ENCODE peak calls at places on chromosomes 13 and 19, in six cellular contexts. Z is GM23338, N is astrocyte of the cerebellum, G is sigmoid colon, D is esophagus squamous epithelium, F is cardiac fibroblast. V is an unnamed sample.

GRCh38 chr13:109390391-109390790 is 396.0 kb downstream of the IRS2 start:
- DNase-seq in D (no peak), G (no peak), F (no peak), Z (no peak), N (no peak), V (no peak)

GRCh38 chr19:3450796-3451411 is 29.4 kb downstream of the SMIM24 start:
- DNase-seq in N (peak), G (peak), F (peak), D (no peak), Z (no peak), V (peak)

GRCh38 chr19:7328647-7329046 is 20.1 kb upstream of the ARHGEF18 start:
- DNase-seq in D (no peak), Z (no peak), G (peak), F (no peak), N (no peak), V (no peak)

GRCh38 chr13:33617055-33617454 is 200.9 kb upstream of the RFC3 start:
- DNase-seq in Z (no peak), F (no peak), D (no peak), G (no peak), N (no peak), V (no peak)

GRCh38 chr13:85806553-85807175 is 7.4 kb upstream of the SLITRK6 start:
- DNase-seq in G (no peak), F (peak), Z (peak), N (peak), D (no peak), V (no peak)

GRCh38 chr13:23440821-23441608 is 7.5 kb upstream of the SACS start:
- DNase-seq in F (no peak), D (no peak), N (no peak), Z (no peak), G (no peak), V (no peak)

GRCh38 chr19:16889883-16890460 is 1.2 kb downstream of the F2RL3 start:
- DNase-seq in F (no peak), Z (no peak), D (no peak), N (no peak), G (peak), V (no peak)

GRCh38 chr19:37304190-37304883 is 66.6 kb upstream of the ZNF527 start:
- DNase-seq in Z (no peak), G (peak), N (no peak), F (no peak), D (no peak), V (no peak)

GRCh38 chr13:32019612-32020233 is 11.9 kb upstream of the FRY start:
- DNase-seq in N (peak), Z (peak), D (no peak), G (no peak), F (peak), V (no peak)

GRCh38 chr19:29533578-29534544 is 8.1 kb downstream of the VSTM2B start:
- DNase-seq in G (peak), Z (no peak), N (no peak), F (no peak), D (no peak), V (no peak)

GRCh38 chr19:30523791-30524190 is 151.6 kb downstream of the ZNF536 start:
- DNase-seq in D (no peak), Z (no peak), F (no peak), G (no peak), N (no peak), V (no peak)

GRCh38 chr19:35963514-35963913 is 27.3 kb downstream of the LRFN3 start:
- DNase-seq in N (peak), D (no peak), Z (peak), F (peak), G (no peak), V (peak)

GRCh38 chr13:42720116-42720857 is 61.1 kb upstream of the FAM216B start:
- DNase-seq in F (peak), N (peak), Z (no peak), D (no peak), G (peak), V (peak)

GRCh38 chr19:29810504-29810871 is 1.3 kb upstream of the CCNE1 start:
- DNase-seq in N (no peak), Z (no peak), F (peak), G (no peak), D (no peak), V (no peak)

GRCh38 chr13:77213644-77214043 is 113.2 kb downstream of the MYCBP2 start:
- DNase-seq in D (no peak), Z (no peak), F (peak), N (peak), G (no peak), V (no peak)

GRCh38 chr19:58059003-58059671 is at the start of gene ZNF135:
- DNase-seq in Z (peak), D (peak), N (peak), F (peak), G (peak), V (peak)

GRCh38 chr13:112714772-112715569 is 25.1 kb downstream of the ATP11A start:
- DNase-seq in N (no peak), Z (no peak), F (no peak), G (peak), D (no peak), V (no peak)

GRCh38 chr13:43042410-43042921 is 19.1 kb downstream of the DNAJC15 start:
- DNase-seq in F (no peak), N (no peak), D (no peak), G (no peak), Z (no peak), V (no peak)

GRCh38 chr13:20424559-20424852 is 101.2 kb downstream of the CRYL1 start:
- DNase-seq in Z (no peak), G (no peak), N (no peak), F (no peak), D (no peak), V (no peak)

GRCh38 chr19:7926021-7926726 is at the start of gene CTXN1:
- DNase-seq in Z (peak), G (peak), F (peak), N (no peak), D (no peak), V (no peak)

GRCh38 chr13:112348642-112349345 is 27.4 kb upstream of the SPACA7 start:
- DNase-seq in G (no peak), F (no peak), D (no peak), N (no peak), Z (no peak), V (no peak)

GRCh38 chr13:50598338-50598737 is 245.2 kb downstream of the DLEU7 start:
- DNase-seq in G (no peak), N (no peak), D (no peak), F (no peak), Z (no peak), V (peak)

GRCh38 chr13:24500977-24501376 is 11.6 kb downstream of the PARP4 start:
- DNase-seq in G (no peak), N (no peak), D (no peak), F (peak), Z (no peak), V (peak)

GRCh38 chr19:32863301-32863700 is 6.3 kb downstream of the SLC7A9 start:
- DNase-seq in F (no peak), G (no peak), N (no peak), D (no peak), Z (no peak), V (no peak)

GRCh38 chr13:96811049-96811448 is 183.2 kb downstream of the OXGR1 start:
- DNase-seq in G (no peak), F (no peak), Z (no peak), N (no peak), D (no peak), V (no peak)

GRCh38 chr19:34979819-34980640 is 16.0 kb upstream of the ZNF792 start:
- DNase-seq in G (no peak), F (no peak), Z (peak), D (no peak), N (no peak), V (no peak)

GRCh38 chr13:99398916-99399622 is 91.9 kb upstream of the GPR183 start:
- DNase-seq in Z (no peak), F (no peak), N (no peak), G (no peak), D (no peak), V (no peak)

GRCh38 chr13:39536906-39537305 is 66.1 kb downstream of the LHFPL6 start:
- DNase-seq in F (no peak), Z (no peak), G (no peak), D (no peak), N (no peak), V (no peak)

GRCh38 chr19:16106121-16106520 is 5.6 kb upstream of the RAB8A start:
- DNase-seq in Z (no peak), F (no peak), N (no peak), G (no peak), D (no peak), V (no peak)

GRCh38 chr19:56667311-56667870 is 4.2 kb downstream of the ZNF835 start:
- DNase-seq in N (no peak), D (no peak), Z (no peak), G (no peak), F (no peak), V (no peak)

GRCh38 chr19:20607943-20608342 is 42.4 kb upstream of the ZNF737 start:
- DNase-seq in F (no peak), G (no peak), N (no peak), D (no peak), Z (no peak), V (no peak)

GRCh38 chr19:29860492-29860891 is 48.7 kb downstream of the CCNE1 start:
- DNase-seq in G (no peak), Z (peak), N (no peak), D (no peak), F (no peak), V (no peak)

GRCh38 chr13:60047943-60048342 is 115.8 kb downstream of the DIAPH3 start:
- DNase-seq in F (peak), G (no peak), D (no peak), N (no peak), Z (peak), V (no peak)

GRCh38 chr19:35882074-35882832 is 13.9 kb downstream of the APLP1 start:
- DNase-seq in G (no peak), D (no peak), N (peak), Z (peak), F (peak), V (no peak)

GRCh38 chr13:43085545-43085944 is 62.2 kb downstream of the DNAJC15 start:
- DNase-seq in D (no peak), N (peak), G (no peak), F (peak), Z (peak), V (no peak)

GRCh38 chr13:24050796-24051715 is 109.5 kb upstream of the SPATA13 start:
- DNase-seq in D (no peak), F (no peak), N (no peak), G (no peak), Z (no peak), V (no peak)

GRCh38 chr19:46015961-46016425 is 6.9 kb downstream of the PGLYRP1 start:
- DNase-seq in D (no peak), Z (peak), F (no peak), G (no peak), N (no peak), V (no peak)

GRCh38 chr19:46014534-46014933 is 8.3 kb downstream of the PGLYRP1 start:
- DNase-seq in G (no peak), F (no peak), D (no peak), Z (no peak), N (no peak), V (no peak)

GRCh38 chr19:46017095-46017429 is 5.8 kb downstream of the PGLYRP1 start:
- DNase-seq in D (no peak), G (peak), F (no peak), Z (no peak), N (no peak), V (no peak)

GRCh38 chr19:46016426-46017094 is 6.3 kb downstream of the PGLYRP1 start:
- DNase-seq in G (peak), N (peak), Z (peak), F (peak), D (no peak), V (no peak)

GRCh38 chr19:46015080-46015960 is 7.5 kb downstream of the PGLYRP1 start:
- DNase-seq in G (no peak), D (no peak), N (no peak), F (peak), Z (peak), V (no peak)
- H3K4me3 ChIP-seq in G (peak), D (peak), N (peak), F (no peak), Z (peak), V (peak)

GRCh38 chr13:70384156-70384555 is 275.9 kb upstream of the KLHL1 start:
- DNase-seq in F (no peak), N (no peak), G (no peak), Z (no peak), D (no peak), V (no peak)
- TF ChIP-seq CTCF in F (no peak), N (no peak), G (no peak), Z (no peak), D (no peak), V (no peak)

GRCh38 chr19:14473915-14474578 is 1.1 kb downstream of the PTGER1 start:
- DNase-seq in F (no peak), Z (peak), N (no peak), D (no peak), G (no peak), V (no peak)

GRCh38 chr19:14473073-14473790 is 1.9 kb downstream of the PTGER1 start:
- DNase-seq in Z (peak), G (no peak), N (no peak), D (no peak), F (no peak), V (no peak)

GRCh38 chr19:14470031-14470876 is 4.9 kb downstream of the PTGER1 start:
- DNase-seq in Z (no peak), D (no peak), F (no peak), G (no peak), N (no peak), V (no peak)

GRCh38 chr19:14471436-14472187 is 3.5 kb downstream of the PTGER1 start:
- DNase-seq in N (no peak), F (no peak), G (no peak), Z (no peak), D (no peak), V (no peak)

DNA sequence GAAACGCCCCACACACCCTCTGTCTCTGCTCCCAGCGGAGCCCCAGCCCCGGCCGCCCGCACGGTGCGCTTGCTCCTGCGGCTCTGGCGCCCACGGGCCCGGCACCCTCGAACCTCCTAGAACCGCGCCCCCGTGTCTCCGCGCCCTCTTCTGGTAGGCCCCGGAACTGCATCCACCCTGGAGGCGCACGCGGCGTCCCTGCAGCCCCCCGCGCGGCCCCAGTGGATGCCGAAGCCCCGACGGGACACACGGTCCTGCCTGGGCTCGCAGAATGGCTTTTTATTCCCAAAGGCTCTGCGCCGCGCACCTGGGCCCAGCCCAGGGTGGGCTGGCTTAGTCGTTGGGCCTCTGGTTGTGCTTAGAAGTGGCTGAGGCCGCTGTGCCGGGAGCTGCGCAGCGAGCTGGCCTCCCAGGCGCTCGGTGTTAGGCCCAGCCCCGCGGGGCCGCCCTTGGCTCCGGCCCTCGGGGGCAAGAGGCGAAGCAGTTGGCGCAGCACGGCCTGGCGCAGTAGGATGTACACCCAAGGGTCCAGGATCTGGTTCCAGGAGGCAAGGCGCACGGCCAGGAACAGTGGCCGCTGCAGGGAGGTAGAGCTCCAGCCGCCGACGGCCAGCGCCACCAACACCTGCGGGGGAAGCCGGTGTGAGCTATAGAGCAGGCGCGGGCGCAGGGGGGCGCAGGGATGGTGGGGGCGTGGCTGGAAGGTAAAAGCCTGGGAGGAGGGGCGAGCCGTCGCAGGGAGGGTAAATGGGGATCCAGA is 2.8 kb downstream of the PTGER1 start:
- DNase-seq in F (peak), N (no peak), G (no peak), Z (peak), D (no peak), V (no peak)
- H3K4me3 ChIP-seq in F (no peak), N (no peak), G (peak), Z (peak), D (peak), V (no peak)

GRCh38 chr13:49253997-49254396 is 6.3 kb downstream of the CDADC1 start:
- DNase-seq in F (no peak), D (no peak), N (no peak), Z (no peak), G (no peak), V (no peak)

GRCh38 chr13:49247722-49248432 is at the start of gene CDADC1:
- DNase-seq in G (peak), D (peak), F (peak), N (peak), Z (peak), V (peak)

GRCh38 chr13:49253310-49253709 is 5.6 kb downstream of the CDADC1 start:
- DNase-seq in D (no peak), Z (no peak), N (no peak), G (no peak), F (no peak), V (no peak)

GRCh38 chr13:49246850-49247721 is 639 bp upstream of the CDADC1 start:
- DNase-seq in Z (no peak), F (no peak), G (no peak), N (no peak), D (peak), V (no peak)

DNA sequence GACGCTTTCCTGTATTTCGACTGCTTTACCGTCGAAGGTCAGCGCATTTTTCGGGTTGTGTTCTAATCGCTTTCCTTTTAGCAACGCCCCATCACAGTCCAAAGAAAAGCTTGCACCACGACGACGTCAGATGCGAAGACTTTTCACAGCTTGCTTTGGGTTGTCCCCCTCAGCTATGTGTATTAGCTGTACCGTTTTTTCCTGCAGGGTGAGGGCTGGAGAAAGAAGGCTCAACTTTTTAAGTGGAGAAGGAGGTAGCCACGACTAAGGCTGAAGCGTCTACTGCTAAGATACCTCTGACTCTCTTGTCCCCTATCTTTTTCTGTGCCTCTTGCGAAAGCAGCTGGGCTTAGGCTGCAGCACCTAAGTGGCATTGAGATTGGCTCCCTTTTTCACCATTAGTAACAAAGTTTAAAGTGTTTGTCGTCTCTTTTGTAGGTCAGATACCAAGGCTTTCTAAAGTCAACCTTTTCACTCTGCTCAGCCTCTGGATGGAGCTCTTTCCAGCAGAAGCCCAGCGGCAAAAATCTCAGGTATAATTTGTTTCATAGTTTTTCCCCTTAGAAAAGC is 793 bp downstream of the CDADC1 start:
- DNase-seq in N (peak), F (peak), Z (no peak), G (no peak), D (no peak), V (no peak)
- TF ChIP-seq CTCF in N (peak), F (no peak), Z (no peak), G (no peak), D (no peak), V (peak)

GRCh38 chr19:45682908-45683307 is 8.8 kb downstream of the SNRPD2 start:
- DNase-seq in N (no peak), D (no peak), Z (no peak), F (no peak), G (no peak), V (no peak)

GRCh38 chr19:45676851-45677263 is 8.8 kb downstream of the GIPR start:
- DNase-seq in F (no peak), N (no peak), G (no peak), Z (peak), D (no peak), V (no peak)

GRCh38 chr19:45682117-45682516 is 9.6 kb downstream of the SNRPD2 start:
- DNase-seq in G (no peak), Z (no peak), N (no peak), D (no peak), F (no peak), V (no peak)

GRCh38 chr19:45681391-45682015 is 10.2 kb downstream of the SNRPD2 start:
- DNase-seq in D (peak), Z (peak), N (peak), G (peak), F (peak), V (peak)

DNA sequence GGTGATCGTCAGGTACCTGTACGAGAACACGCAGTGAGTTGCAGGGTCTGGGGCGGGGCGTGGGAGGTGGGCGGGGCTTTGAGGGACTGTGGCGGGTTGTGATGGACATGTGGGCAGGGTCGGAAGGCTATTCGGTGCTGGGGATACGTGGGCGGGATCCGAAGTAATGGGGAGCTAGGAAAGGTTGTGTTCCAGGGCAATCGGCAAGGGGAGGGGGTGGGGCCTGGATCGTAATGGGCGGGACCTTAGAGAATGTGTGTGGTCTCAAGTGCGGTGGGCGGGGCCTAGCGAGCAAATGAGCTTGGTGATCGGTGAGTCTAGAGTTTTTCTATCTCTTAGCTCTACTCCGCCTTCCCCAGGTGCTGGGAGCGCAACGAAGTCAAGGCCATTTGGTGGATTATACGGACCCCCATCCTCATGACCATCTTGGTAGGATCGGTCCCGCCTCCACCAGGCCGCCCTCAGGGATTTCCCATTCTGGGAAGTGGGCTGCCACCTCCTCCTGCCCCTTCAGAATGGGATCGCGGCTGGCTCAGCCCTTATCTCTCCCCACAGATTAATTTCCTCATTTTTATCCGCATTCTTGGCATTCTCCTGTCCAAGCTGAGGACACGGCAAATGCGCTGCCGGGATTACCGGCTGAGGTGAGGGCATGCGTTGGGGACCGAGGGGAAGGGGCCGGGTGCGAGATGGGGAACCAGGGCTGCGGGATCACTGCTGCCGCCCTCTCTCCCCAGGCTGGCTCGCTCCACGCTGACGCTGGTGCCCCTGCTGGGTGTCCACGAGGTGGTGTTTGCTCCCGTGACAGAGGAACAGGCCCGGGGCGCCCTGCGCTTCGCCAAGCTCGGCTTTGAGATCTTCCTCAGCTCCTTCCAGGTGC is 9.6 kb downstream of the GIPR start:
- DNase-seq in Z (peak), G (no peak), N (peak), F (peak), D (peak), V (peak)
- H3K4me3 ChIP-seq in Z (peak), G (peak), N (peak), F (peak), D (peak), V (peak)